ENCODE peak calls at places on chromosomes 13 and 19, in five cellular contexts. Q, A, E, M and P are unnamed samples.

GRCh38 chr13:44921931-44922758 is 67.1 kb downstream of the NUFIP1 start:
- DNase-seq in A (peak; percentile 100), E (no peak), M (no peak), Q (peak; percentile 24), P (no peak)

GRCh38 chr19:55189424-55189823 is 9.3 kb upstream of the SYT5 start:
- DNase-seq in A (peak; percentile 96), M (no peak), E (no peak), Q (no peak), P (no peak)

GRCh38 chr13:64397699-64398098 is 2832.4 kb downstream of the PCDH9 start:
- DNase-seq in Q (no peak), E (no peak), M (no peak), A (peak; percentile 3), P (no peak)

GRCh38 chr19:34214040-34214439 is 40.3 kb upstream of the GARRE1 start:
- DNase-seq in A (no peak), Q (no peak), M (no peak), E (no peak), P (no peak)

GRCh38 chr19:12766051-12766521 is 9.3 kb downstream of the HOOK2 start:
- DNase-seq in M (peak; percentile 96), E (peak; percentile 81), Q (no peak), A (peak; percentile 80), P (peak; percentile 87)

GRCh38 chr19:46319620-46320019 is 22.8 kb downstream of the HIF3A start:
- DNase-seq in Q (no peak), M (no peak), A (no peak), E (no peak), P (no peak)

GRCh38 chr13:43484432-43485225 is 302.1 kb downstream of the ENOX1 start:
- DNase-seq in M (no peak), E (no peak), Q (no peak), A (no peak), P (no peak)

GRCh38 chr19:52690395-52691214 is 44.2 kb downstream of the ZNF611 start:
- DNase-seq in A (peak; percentile 91), Q (no peak), M (peak; percentile 98), E (peak; percentile 94), P (peak; percentile 97)

GRCh38 chr13:106626473-106626872 is 58.5 kb upstream of the ARGLU1 start:
- DNase-seq in M (no peak), Q (no peak), E (no peak), A (no peak), P (no peak)

GRCh38 chr13:37473035-37473434 is 125.5 kb downstream of the POSTN start:
- DNase-seq in M (no peak), A (no peak), Q (no peak), E (no peak), P (no peak)
- TF ChIP-seq CTCF in M (no peak), A (no peak), Q (no peak), E (peak; percentile 56), P (no peak)

DNA sequence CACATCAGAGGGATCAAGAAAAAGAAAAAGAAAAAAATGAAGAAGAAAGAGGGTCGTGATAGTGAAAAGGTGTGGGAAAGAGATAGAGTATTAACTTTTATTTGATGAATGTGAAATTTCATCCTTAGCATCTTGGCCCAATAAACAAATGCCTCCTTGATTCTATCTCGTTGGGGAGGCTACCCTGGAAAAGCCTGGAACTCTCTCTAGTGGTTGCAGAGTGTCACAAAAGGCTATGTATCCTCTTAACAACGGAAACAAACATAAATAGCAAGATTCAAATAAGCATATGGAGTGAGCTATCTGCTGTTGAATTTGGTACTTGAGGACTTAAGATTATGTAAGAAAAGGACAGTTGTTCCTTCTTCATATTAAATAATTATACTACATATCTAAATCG is 557.4 kb downstream of the DCT start:
- DNase-seq in Q (no peak), M (no peak), E (no peak), A (peak; percentile 12), P (no peak)
- TF ChIP-seq CTCF in Q (no peak), M (no peak), E (no peak), A (peak; percentile 16), P (no peak)

GRCh38 chr19:39543477-39543857 is 3.5 kb upstream of the EID2 start:
- DNase-seq in E (no peak), M (no peak), A (no peak), Q (no peak), P (no peak)

GRCh38 chr19:39539519-39540332 is at the start of gene EID2:
- DNase-seq in Q (peak; percentile 98), E (peak; percentile 94), M (peak; percentile 98), A (peak; percentile 95), P (peak; percentile 98)

GRCh38 chr19:39542198-39542597 is 2.2 kb upstream of the EID2 start:
- DNase-seq in E (peak; percentile 23), Q (no peak), A (no peak), M (no peak), P (no peak)

GRCh38 chr19:39539165-39539518 is 819 bp downstream of the EID2 start:
- DNase-seq in Q (no peak), M (no peak), E (no peak), A (no peak), P (no peak)

DNA sequence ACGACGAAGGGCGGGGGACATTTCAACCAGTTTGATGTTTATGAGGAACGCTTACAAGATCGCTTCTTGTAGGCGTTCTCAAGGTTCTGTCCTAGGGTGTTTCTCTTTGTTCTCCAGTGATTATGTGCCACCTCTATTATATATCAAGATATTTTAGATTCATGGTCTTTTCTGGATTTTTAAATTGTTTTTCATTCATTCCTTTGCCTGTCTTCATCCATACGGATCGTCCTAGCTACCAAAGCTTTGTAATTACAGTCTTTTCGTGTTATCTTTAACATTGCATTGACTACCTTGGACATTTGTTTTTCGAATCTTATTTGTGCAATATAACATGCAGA is 342 bp upstream of the EID2 start:
- DNase-seq in A (no peak), Q (no peak), M (no peak), E (no peak), P (no peak)
- TF ChIP-seq CTCF in A (no peak), Q (no peak), M (no peak), E (peak; percentile 14), P (no peak)

GRCh38 chr19:15173746-15174404 is 26.9 kb downstream of the NOTCH3 start:
- DNase-seq in M (no peak), A (peak; percentile 25), Q (no peak), E (no peak), P (no peak)
- TF ChIP-seq CTCF in M (no peak), A (peak; percentile 18), Q (no peak), E (no peak), P (no peak)

DNA sequence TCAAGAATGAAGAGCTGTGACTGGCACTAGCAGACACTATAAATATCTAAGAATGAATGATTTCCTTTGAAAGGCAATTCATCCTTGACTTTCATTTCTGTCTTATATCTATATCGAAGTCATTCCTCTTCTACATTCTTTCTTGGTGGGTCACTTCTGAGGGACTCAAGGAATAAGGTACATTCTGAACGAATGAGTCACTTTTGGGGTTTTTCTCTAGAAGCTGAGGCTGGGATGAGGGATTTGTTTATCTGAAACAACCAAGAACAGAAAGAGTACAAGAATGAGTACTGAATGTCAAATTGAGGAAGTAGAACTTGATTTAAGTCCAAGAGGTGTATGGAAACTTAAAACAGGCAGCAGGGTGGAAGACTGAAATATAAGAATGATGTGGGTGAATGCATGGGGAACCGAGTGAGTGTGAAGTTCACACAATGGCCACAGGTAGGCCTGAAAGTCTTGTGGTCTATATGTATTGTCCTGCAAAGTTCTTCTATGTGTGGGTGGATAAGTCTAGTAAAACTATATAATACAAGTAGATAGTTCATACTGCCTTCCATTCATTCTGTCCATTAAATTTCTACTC is 343.9 kb downstream of the OXGR1 start:
- DNase-seq in E (no peak), M (no peak), Q (no peak), A (peak; percentile 73), P (no peak)
- TF ChIP-seq CTCF in E (peak; percentile 17), M (no peak), Q (no peak), A (no peak), P (no peak)

GRCh38 chr19:883661-884211 is 9.3 kb downstream of the MED16 start:
- DNase-seq in M (peak; percentile 90), A (no peak), Q (peak; percentile 88), E (no peak), P (no peak)
- TF ChIP-seq CTCF in M (no peak), A (no peak), Q (peak; percentile 34), E (no peak), P (no peak)